ENCODE peak calls at places on chromosome 17, in eight cellular contexts. One of them, this sample, is unnamed.

GRCh38 chr17:80611831-80612230 is 67.2 kb downstream of the RPTOR start:
- DNase-seq in mucosa of descending colon: no peak
- DNase-seq in tibial artery: no peak
- DNase-seq in esophagus squamous epithelium: no peak
- DNase-seq in left ventricle myocardium inferior: no peak
- DNase-seq in fibroblast of the aortic adventitia: peak; percentile 3
- DNase-seq in MCF 10A: no peak
- DNase-seq in stomach: no peak
- DNase-seq in this sample: no peak

GRCh38 chr17:79840204-79840988 is 1.2 kb upstream of the CBX4 start:
- DNase-seq in mucosa of descending colon: peak; percentile 69
- DNase-seq in tibial artery: peak; percentile 88
- DNase-seq in esophagus squamous epithelium: no peak
- DNase-seq in left ventricle myocardium inferior: peak; percentile 80
- DNase-seq in fibroblast of the aortic adventitia: peak; percentile 69
- DNase-seq in MCF 10A: peak; percentile 36
- DNase-seq in stomach: peak; percentile 75
- DNase-seq in this sample: no peak

GRCh38 chr17:34171245-34171818 is 83.8 kb upstream of the CCL2 start:
- DNase-seq in mucosa of descending colon: peak; percentile 43
- DNase-seq in tibial artery: no peak
- DNase-seq in esophagus squamous epithelium: no peak
- DNase-seq in left ventricle myocardium inferior: peak; percentile 31
- DNase-seq in fibroblast of the aortic adventitia: peak; percentile 62
- DNase-seq in MCF 10A: peak; percentile 29
- DNase-seq in stomach: peak; percentile 63
- DNase-seq in this sample: peak; percentile 57

GRCh38 chr17:21425736-21426135 is 49.6 kb downstream of the KCNJ12 start:
- DNase-seq in mucosa of descending colon: no peak
- DNase-seq in tibial artery: no peak
- DNase-seq in esophagus squamous epithelium: no peak
- DNase-seq in left ventricle myocardium inferior: no peak
- DNase-seq in fibroblast of the aortic adventitia: no peak
- DNase-seq in MCF 10A: peak; percentile 15
- DNase-seq in stomach: no peak
- DNase-seq in this sample: no peak

GRCh38 chr17:76088041-76088867 is 9.3 kb downstream of the ZACN start:
- DNase-seq in mucosa of descending colon: no peak
- DNase-seq in tibial artery: no peak
- DNase-seq in esophagus squamous epithelium: no peak
- DNase-seq in left ventricle myocardium inferior: no peak
- DNase-seq in fibroblast of the aortic adventitia: no peak
- DNase-seq in MCF 10A: no peak
- DNase-seq in stomach: no peak
- DNase-seq in this sample: no peak

GRCh38 chr17:75352079-75352569 is 53.4 kb downstream of the GRB2 start:
- DNase-seq in mucosa of descending colon: no peak
- DNase-seq in tibial artery: no peak
- DNase-seq in esophagus squamous epithelium: no peak
- DNase-seq in left ventricle myocardium inferior: no peak
- DNase-seq in fibroblast of the aortic adventitia: no peak
- DNase-seq in MCF 10A: peak; percentile 12
- DNase-seq in stomach: peak; percentile 52
- DNase-seq in this sample: no peak

GRCh38 chr17:2054262-2054739 is 602 bp upstream of the HIC1 start:
- DNase-seq in mucosa of descending colon: peak; percentile 61
- DNase-seq in tibial artery: no peak
- DNase-seq in esophagus squamous epithelium: no peak
- DNase-seq in left ventricle myocardium inferior: no peak
- DNase-seq in fibroblast of the aortic adventitia: peak; percentile 55
- DNase-seq in MCF 10A: peak; percentile 42
- DNase-seq in stomach: no peak
- DNase-seq in this sample: peak; percentile 55

GRCh38 chr17:76399175-76400172 is 15.1 kb downstream of the SPHK1 start:
- DNase-seq in mucosa of descending colon: no peak
- DNase-seq in tibial artery: no peak
- DNase-seq in esophagus squamous epithelium: no peak
- DNase-seq in left ventricle myocardium inferior: no peak
- DNase-seq in fibroblast of the aortic adventitia: no peak
- DNase-seq in MCF 10A: no peak
- DNase-seq in stomach: no peak
- DNase-seq in this sample: no peak

GRCh38 chr17:80925668-80926067 is 66.0 kb upstream of the CHMP6 start:
- DNase-seq in mucosa of descending colon: no peak
- DNase-seq in tibial artery: peak; percentile 51
- DNase-seq in esophagus squamous epithelium: no peak
- DNase-seq in left ventricle myocardium inferior: no peak
- DNase-seq in fibroblast of the aortic adventitia: no peak
- DNase-seq in MCF 10A: no peak
- DNase-seq in stomach: no peak
- DNase-seq in this sample: no peak

GRCh38 chr17:15247891-15248529 is 17.1 kb downstream of the PMP22 start:
- DNase-seq in mucosa of descending colon: no peak
- DNase-seq in tibial artery: no peak
- DNase-seq in esophagus squamous epithelium: no peak
- DNase-seq in left ventricle myocardium inferior: no peak
- DNase-seq in fibroblast of the aortic adventitia: no peak
- DNase-seq in MCF 10A: peak; percentile 35
- DNase-seq in stomach: no peak
- DNase-seq in this sample: no peak

GRCh38 chr17:64300566-64300965 is 37.5 kb upstream of the TEX2 start:
- DNase-seq in mucosa of descending colon: no peak
- DNase-seq in tibial artery: no peak
- DNase-seq in esophagus squamous epithelium: no peak
- DNase-seq in left ventricle myocardium inferior: no peak
- DNase-seq in fibroblast of the aortic adventitia: no peak
- DNase-seq in MCF 10A: no peak
- DNase-seq in stomach: no peak
- DNase-seq in this sample: no peak

GRCh38 chr17:17784599-17785264 is 52.1 kb downstream of the SREBF1 start:
- DNase-seq in mucosa of descending colon: no peak
- DNase-seq in tibial artery: no peak
- DNase-seq in esophagus squamous epithelium: no peak
- DNase-seq in left ventricle myocardium inferior: no peak
- DNase-seq in fibroblast of the aortic adventitia: no peak
- DNase-seq in MCF 10A: no peak
- DNase-seq in stomach: peak; percentile 43
- DNase-seq in this sample: no peak

GRCh38 chr17:49035470-49036269 is 38.5 kb downstream of the IGF2BP1 start:
- DNase-seq in mucosa of descending colon: peak; percentile 64
- DNase-seq in tibial artery: peak; percentile 69
- DNase-seq in esophagus squamous epithelium: no peak
- DNase-seq in left ventricle myocardium inferior: peak; percentile 30
- DNase-seq in fibroblast of the aortic adventitia: peak; percentile 69
- DNase-seq in MCF 10A: peak; percentile 56
- DNase-seq in stomach: peak; percentile 50
- DNase-seq in this sample: no peak

GRCh38 chr17:7237761-7238417 is 1.4 kb downstream of the PHF23 start:
- DNase-seq in mucosa of descending colon: peak; percentile 92
- DNase-seq in tibial artery: peak; percentile 90
- DNase-seq in esophagus squamous epithelium: no peak
- DNase-seq in left ventricle myocardium inferior: peak; percentile 84
- DNase-seq in fibroblast of the aortic adventitia: peak; percentile 54
- DNase-seq in MCF 10A: peak; percentile 62
- DNase-seq in stomach: peak; percentile 85
- DNase-seq in this sample: no peak

GRCh38 chr17:47882247-47882646 is 13.8 kb upstream of the SP2 start:
- DNase-seq in mucosa of descending colon: peak; percentile 69
- DNase-seq in tibial artery: no peak
- DNase-seq in esophagus squamous epithelium: no peak
- DNase-seq in left ventricle myocardium inferior: no peak
- DNase-seq in fibroblast of the aortic adventitia: peak; percentile 49
- DNase-seq in MCF 10A: peak; percentile 9
- DNase-seq in stomach: peak; percentile 46
- DNase-seq in this sample: peak; percentile 50

GRCh38 chr17:1562178-1562643 is 381 bp downstream of the PITPNA start:
- DNase-seq in mucosa of descending colon: no peak
- DNase-seq in tibial artery: no peak
- DNase-seq in esophagus squamous epithelium: no peak
- DNase-seq in left ventricle myocardium inferior: peak; percentile 51
- DNase-seq in fibroblast of the aortic adventitia: no peak
- DNase-seq in MCF 10A: no peak
- DNase-seq in stomach: peak; percentile 50
- DNase-seq in this sample: peak; percentile 16

GRCh38 chr17:1573932-1574696 is 11.5 kb upstream of the PITPNA start:
- DNase-seq in mucosa of descending colon: peak; percentile 92
- DNase-seq in tibial artery: peak; percentile 91
- DNase-seq in esophagus squamous epithelium: no peak
- DNase-seq in left ventricle myocardium inferior: peak; percentile 87
- DNase-seq in fibroblast of the aortic adventitia: peak; percentile 76
- DNase-seq in MCF 10A: peak; percentile 87
- DNase-seq in stomach: peak; percentile 92
- DNase-seq in this sample: peak; percentile 28

GRCh38 chr17:27677191-27677590 is 46.2 kb downstream of the LGALS9 start:
- DNase-seq in mucosa of descending colon: no peak
- DNase-seq in tibial artery: no peak
- DNase-seq in esophagus squamous epithelium: no peak
- DNase-seq in left ventricle myocardium inferior: no peak
- DNase-seq in fibroblast of the aortic adventitia: no peak
- DNase-seq in MCF 10A: no peak
- DNase-seq in stomach: no peak
- DNase-seq in this sample: no peak

GRCh38 chr17:1108810-1109605 is 70.8 kb downstream of the ABR start:
- DNase-seq in mucosa of descending colon: peak; percentile 82
- DNase-seq in tibial artery: peak; percentile 80
- DNase-seq in esophagus squamous epithelium: no peak
- DNase-seq in left ventricle myocardium inferior: peak; percentile 78
- DNase-seq in fibroblast of the aortic adventitia: peak; percentile 49
- DNase-seq in MCF 10A: peak; percentile 55
- DNase-seq in stomach: peak; percentile 71
- DNase-seq in this sample: peak; percentile 43

GRCh38 chr17:57277923-57278604 is 21.7 kb downstream of the MSI2 start:
- DNase-seq in mucosa of descending colon: no peak
- DNase-seq in tibial artery: no peak
- DNase-seq in esophagus squamous epithelium: no peak
- DNase-seq in left ventricle myocardium inferior: no peak
- DNase-seq in fibroblast of the aortic adventitia: no peak
- DNase-seq in MCF 10A: no peak
- DNase-seq in stomach: no peak
- DNase-seq in this sample: no peak

GRCh38 chr17:5254903-5255521 is 20.4 kb upstream of the SCIMP start:
- DNase-seq in mucosa of descending colon: no peak
- DNase-seq in tibial artery: no peak
- DNase-seq in esophagus squamous epithelium: no peak
- DNase-seq in left ventricle myocardium inferior: no peak
- DNase-seq in fibroblast of the aortic adventitia: no peak
- DNase-seq in MCF 10A: no peak
- DNase-seq in stomach: no peak
- DNase-seq in this sample: no peak

GRCh38 chr17:78789663-78790181 is 7.6 kb upstream of the CYTH1 start:
- DNase-seq in mucosa of descending colon: peak; percentile 87
- DNase-seq in tibial artery: peak; percentile 87
- DNase-seq in esophagus squamous epithelium: no peak
- DNase-seq in left ventricle myocardium inferior: peak; percentile 86
- DNase-seq in fibroblast of the aortic adventitia: peak; percentile 84
- DNase-seq in MCF 10A: no peak
- DNase-seq in stomach: peak; percentile 90
- DNase-seq in this sample: no peak

GRCh38 chr17:47692895-47693666 is 880 bp upstream of the TBKBP1 start:
- DNase-seq in mucosa of descending colon: no peak
- DNase-seq in tibial artery: peak; percentile 54
- DNase-seq in esophagus squamous epithelium: no peak
- DNase-seq in left ventricle myocardium inferior: no peak
- DNase-seq in fibroblast of the aortic adventitia: no peak
- DNase-seq in MCF 10A: no peak
- DNase-seq in stomach: no peak
- DNase-seq in this sample: no peak

GRCh38 chr17:43003542-43004172 is 2.9 kb upstream of the IFI35 start:
- DNase-seq in mucosa of descending colon: no peak
- DNase-seq in tibial artery: no peak
- DNase-seq in esophagus squamous epithelium: no peak
- DNase-seq in left ventricle myocardium inferior: no peak
- DNase-seq in fibroblast of the aortic adventitia: peak; percentile 62
- DNase-seq in MCF 10A: peak; percentile 82
- DNase-seq in stomach: no peak
- DNase-seq in this sample: no peak
- TF ChIP-seq CTCF in mucosa of descending colon: no peak
- TF ChIP-seq CTCF in tibial artery: no peak
- TF ChIP-seq CTCF in esophagus squamous epithelium: no peak
- TF ChIP-seq CTCF in left ventricle myocardium inferior: no peak
- TF ChIP-seq CTCF in fibroblast of the aortic adventitia: peak; percentile 21
- TF ChIP-seq CTCF in MCF 10A: no peak
- TF ChIP-seq CTCF in stomach: no peak
- TF ChIP-seq CTCF in this sample: peak; percentile 27

GRCh38 chr17:39863918-39864746 is at the start of gene IKZF3:
- DNase-seq in mucosa of descending colon: peak; percentile 85
- DNase-seq in tibial artery: peak; percentile 67
- DNase-seq in esophagus squamous epithelium: no peak
- DNase-seq in left ventricle myocardium inferior: peak; percentile 21
- DNase-seq in fibroblast of the aortic adventitia: no peak
- DNase-seq in MCF 10A: no peak
- DNase-seq in stomach: peak; percentile 84
- DNase-seq in this sample: no peak
- TF ChIP-seq CTCF in mucosa of descending colon: no peak
- TF ChIP-seq CTCF in tibial artery: no peak
- TF ChIP-seq CTCF in esophagus squamous epithelium: no peak
- TF ChIP-seq CTCF in left ventricle myocardium inferior: peak; percentile 29
- TF ChIP-seq CTCF in fibroblast of the aortic adventitia: no peak
- TF ChIP-seq CTCF in MCF 10A: no peak
- TF ChIP-seq CTCF in stomach: no peak
- TF ChIP-seq CTCF in this sample: no peak

GRCh38 chr17:72657467-72658317 is 434.8 kb downstream of the SLC39A11 start:
- DNase-seq in mucosa of descending colon: no peak
- DNase-seq in tibial artery: no peak
- DNase-seq in esophagus squamous epithelium: no peak
- DNase-seq in left ventricle myocardium inferior: no peak
- DNase-seq in fibroblast of the aortic adventitia: no peak
- DNase-seq in MCF 10A: peak; percentile 51
- DNase-seq in stomach: no peak
- DNase-seq in this sample: no peak
- TF ChIP-seq CTCF in mucosa of descending colon: no peak
- TF ChIP-seq CTCF in tibial artery: no peak
- TF ChIP-seq CTCF in esophagus squamous epithelium: no peak
- TF ChIP-seq CTCF in left ventricle myocardium inferior: no peak
- TF ChIP-seq CTCF in fibroblast of the aortic adventitia: no peak
- TF ChIP-seq CTCF in MCF 10A: no peak
- TF ChIP-seq CTCF in stomach: no peak
- TF ChIP-seq CTCF in this sample: peak; percentile 15

DNA sequence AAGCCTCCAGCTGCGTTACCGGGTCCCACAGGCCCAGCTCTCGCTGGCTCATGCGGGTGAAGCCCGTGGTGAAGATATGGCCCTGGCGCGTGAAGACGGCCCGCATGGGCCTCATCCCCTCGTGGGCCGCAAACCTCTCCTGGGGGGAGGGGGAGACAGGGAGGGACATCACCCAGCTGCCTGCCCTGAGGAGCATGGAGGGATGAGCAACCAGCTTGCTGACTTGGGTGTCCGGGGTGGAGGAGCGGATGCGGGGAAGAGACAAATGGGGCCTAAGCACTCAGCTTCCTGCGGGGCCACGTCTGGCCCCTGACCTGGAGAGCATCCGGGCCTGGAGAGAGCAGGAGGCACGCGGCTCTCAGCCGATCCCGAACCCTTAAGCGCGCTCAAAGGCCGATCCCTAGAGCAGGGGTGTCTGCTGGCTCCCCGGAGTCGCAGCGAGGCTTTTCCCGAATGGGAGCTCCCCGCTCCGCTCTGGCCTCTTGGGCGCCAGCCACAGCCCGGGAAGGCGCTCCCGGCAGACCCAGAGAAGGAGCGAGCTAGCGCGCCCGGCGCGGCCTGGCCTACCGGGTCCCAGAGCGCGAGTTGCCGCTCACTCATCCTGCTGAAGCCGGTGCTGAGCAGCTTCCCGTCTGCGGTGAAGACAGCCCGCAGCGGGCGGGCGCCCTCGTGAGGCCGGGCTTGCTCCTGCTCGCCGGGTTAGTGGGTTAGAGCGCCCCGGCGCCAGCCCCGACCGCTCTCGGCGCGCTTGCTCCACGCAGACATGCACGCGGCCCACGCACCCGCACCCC is 5.0 kb downstream of the CORO6 start:
- DNase-seq in mucosa of descending colon: peak; percentile 91
- DNase-seq in tibial artery: peak; percentile 87
- DNase-seq in esophagus squamous epithelium: no peak
- DNase-seq in left ventricle myocardium inferior: peak; percentile 81
- DNase-seq in fibroblast of the aortic adventitia: peak; percentile 45
- DNase-seq in MCF 10A: no peak
- DNase-seq in stomach: peak; percentile 87
- DNase-seq in this sample: no peak
- TF ChIP-seq CTCF in mucosa of descending colon: peak; percentile 84
- TF ChIP-seq CTCF in tibial artery: no peak
- TF ChIP-seq CTCF in esophagus squamous epithelium: peak; percentile 89
- TF ChIP-seq CTCF in left ventricle myocardium inferior: peak; percentile 75
- TF ChIP-seq CTCF in fibroblast of the aortic adventitia: peak; percentile 53
- TF ChIP-seq CTCF in MCF 10A: peak; percentile 24
- TF ChIP-seq CTCF in stomach: no peak
- TF ChIP-seq CTCF in this sample: peak; percentile 69

This sample was measured in HFFc6.